ENCODE peak calls at places on chromosome 11, in four cellular contexts. One of them, this sample, is unnamed.

GRCh38 chr11:27524155-27524554 is 17.6 kb upstream of the LIN7C start:
- DNase-seq in endothelial cell of umbilical vein: no peak
- DNase-seq in neural progenitor cell: peak
- DNase-seq in PC-9: peak
- DNase-seq in this sample: peak

GRCh38 chr11:1234054-1234720 is 11.3 kb downstream of the MUC5B start:
- DNase-seq in endothelial cell of umbilical vein: no peak
- DNase-seq in neural progenitor cell: no peak
- DNase-seq in PC-9: no peak
- DNase-seq in this sample: no peak

GRCh38 chr11:100978942-100979341 is 150.7 kb downstream of the PGR start:
- DNase-seq in endothelial cell of umbilical vein: no peak
- DNase-seq in neural progenitor cell: no peak
- DNase-seq in PC-9: no peak
- DNase-seq in this sample: no peak

GRCh38 chr11:27754035-27755017 is 54.1 kb upstream of the BDNF start:
- DNase-seq in endothelial cell of umbilical vein: peak
- DNase-seq in neural progenitor cell: no peak
- DNase-seq in PC-9: no peak
- DNase-seq in this sample: no peak

GRCh38 chr11:22338465-22338810 is 257 bp downstream of the SLC17A6 start:
- DNase-seq in endothelial cell of umbilical vein: no peak
- DNase-seq in neural progenitor cell: peak
- DNase-seq in PC-9: no peak
- DNase-seq in this sample: no peak

GRCh38 chr11:43427971-43428370 is 69.3 kb downstream of the TTC17 start:
- DNase-seq in endothelial cell of umbilical vein: peak
- DNase-seq in neural progenitor cell: no peak
- DNase-seq in PC-9: no peak
- DNase-seq in this sample: no peak

GRCh38 chr11:1077033-1077416 is 2.4 kb downstream of the MUC2 start:
- DNase-seq in endothelial cell of umbilical vein: no peak
- DNase-seq in neural progenitor cell: no peak
- DNase-seq in PC-9: no peak
- DNase-seq in this sample: no peak

GRCh38 chr11:5541427-5541826 is 6.9 kb downstream of the OR52H1 start:
- DNase-seq in endothelial cell of umbilical vein: no peak
- DNase-seq in neural progenitor cell: no peak
- DNase-seq in PC-9: no peak
- DNase-seq in this sample: no peak

GRCh38 chr11:104916442-104916841 is 18.2 kb upstream of the CASP12 start:
- DNase-seq in endothelial cell of umbilical vein: peak
- DNase-seq in neural progenitor cell: no peak
- DNase-seq in PC-9: no peak
- DNase-seq in this sample: no peak
- H2AFZ ChIP-seq in endothelial cell of umbilical vein: peak
- H2AFZ ChIP-seq in neural progenitor cell: no peak
- H2AFZ ChIP-seq in PC-9: no peak
- H2AFZ ChIP-seq in this sample: no peak

GRCh38 chr11:92224394-92225205 is at the start of gene FAT3:
- DNase-seq in endothelial cell of umbilical vein: peak
- DNase-seq in neural progenitor cell: peak
- DNase-seq in PC-9: peak
- DNase-seq in this sample: no peak
- H2AFZ ChIP-seq in endothelial cell of umbilical vein: peak
- H2AFZ ChIP-seq in neural progenitor cell: peak
- H2AFZ ChIP-seq in PC-9: peak
- H2AFZ ChIP-seq in this sample: no peak

DNA sequence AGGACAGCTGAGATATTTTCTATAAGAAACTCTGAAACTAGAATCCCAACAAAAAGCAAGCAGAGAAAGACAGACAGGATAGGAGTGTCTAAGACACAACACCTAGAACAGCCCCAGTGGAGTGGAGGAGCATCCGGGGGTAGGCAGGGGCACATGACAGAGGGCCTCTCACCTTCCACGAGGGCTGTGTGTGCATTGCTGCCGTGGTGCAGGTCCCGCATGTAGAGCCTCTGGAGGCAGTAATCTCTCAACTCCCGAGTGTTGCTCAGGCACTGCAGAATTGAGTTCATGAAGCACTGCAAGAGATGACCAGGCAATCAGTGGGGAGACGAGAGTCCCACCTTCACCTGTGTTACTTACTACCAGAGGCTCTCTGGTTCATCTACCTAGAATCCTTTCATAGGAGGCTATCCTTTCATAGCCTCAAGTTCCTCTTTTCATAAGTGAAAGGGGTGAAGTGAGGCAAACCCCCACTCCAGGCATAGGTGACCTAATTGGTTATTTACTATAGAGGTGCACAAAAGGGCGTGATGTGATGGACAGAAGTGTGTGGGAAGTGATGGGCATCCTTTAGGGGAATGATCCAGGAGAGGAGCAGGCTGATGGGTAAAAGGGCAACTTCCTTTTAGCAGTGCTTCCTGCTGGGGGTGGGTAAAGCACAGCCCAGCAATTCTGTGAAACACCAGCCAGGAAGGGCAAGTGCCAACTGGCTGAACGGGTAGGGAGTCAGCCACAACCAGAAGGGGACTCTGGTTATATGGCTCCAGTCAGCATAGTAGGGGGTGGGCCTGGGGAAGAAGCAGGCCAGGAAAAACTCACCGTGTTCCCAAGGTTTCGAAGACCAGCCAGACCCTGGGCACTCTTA is 13.1 kb upstream of the MFRP start:
- DNase-seq in endothelial cell of umbilical vein: no peak
- DNase-seq in neural progenitor cell: no peak
- DNase-seq in PC-9: no peak
- DNase-seq in this sample: no peak
- H2AFZ ChIP-seq in endothelial cell of umbilical vein: no peak
- H2AFZ ChIP-seq in neural progenitor cell: no peak
- H2AFZ ChIP-seq in PC-9: no peak
- H2AFZ ChIP-seq in this sample: no peak

DNA sequence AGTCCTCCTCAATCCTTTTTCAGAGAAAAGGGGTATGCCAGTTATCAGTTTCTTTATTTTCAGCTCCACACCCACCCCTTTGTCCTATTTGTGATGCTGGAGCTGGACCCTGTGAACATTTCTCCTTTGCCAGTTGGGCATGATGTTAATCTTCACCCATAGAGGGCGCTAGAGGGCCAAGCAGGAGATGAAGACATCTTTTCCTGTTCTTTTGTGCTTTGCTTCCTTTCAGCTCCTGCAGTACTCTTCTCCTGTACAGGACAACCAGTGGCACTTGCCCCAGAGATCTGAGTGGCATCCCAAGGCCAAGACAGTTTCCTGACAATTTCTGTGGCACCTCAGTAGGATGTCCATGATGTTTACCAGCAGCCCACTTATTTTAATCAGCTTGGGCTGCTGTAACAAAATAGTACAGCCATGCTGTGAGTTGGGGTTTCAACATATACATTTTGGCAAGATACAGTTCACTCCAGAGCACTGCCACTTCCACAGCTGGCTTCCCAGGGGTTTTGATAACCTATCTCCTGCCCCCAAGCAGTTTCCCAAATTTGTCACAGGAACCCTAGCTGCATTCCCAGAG is 4.6 kb downstream of the SAA2 start:
- DNase-seq in endothelial cell of umbilical vein: peak
- DNase-seq in neural progenitor cell: peak
- DNase-seq in PC-9: peak
- DNase-seq in this sample: peak
- H2AFZ ChIP-seq in endothelial cell of umbilical vein: no peak
- H2AFZ ChIP-seq in neural progenitor cell: peak
- H2AFZ ChIP-seq in PC-9: no peak
- H2AFZ ChIP-seq in this sample: peak